ENCODE peak calls at places on chromosomes 5 and 9, in ten cellular contexts. W, P, J, G, Q, V, H, M, N and D are unnamed samples.

GRCh38 chr9:125600194-125600593 is 106.8 kb downstream of the MAPKAP1 start:
- DNase-seq in W (no peak), P (no peak), J (peak), G (no peak), Q (peak), V (no peak), H (no peak), M (no peak), N (no peak), D (no peak)

GRCh38 chr9:127734747-127735529 is at the start of gene TOR2A:
- DNase-seq in W (peak), P (peak), J (peak), G (peak), Q (peak), V (peak), H (peak), M (peak), N (peak), D (peak)

GRCh38 chr9:122346478-122347347 is 24.1 kb upstream of the PTGS1 start:
- DNase-seq in W (no peak), P (no peak), J (peak), G (peak), Q (peak), V (no peak), H (no peak), M (no peak), N (peak), D (peak)

GRCh38 chr5:173659423-173659822 is 43.0 kb upstream of the BOD1 start:
- DNase-seq in W (no peak), P (no peak), J (no peak), G (no peak), Q (no peak), V (no peak), H (no peak), M (no peak), N (no peak), D (no peak)

GRCh38 chr5:52579391-52579790 is 208.3 kb upstream of the ITGA1 start:
- DNase-seq in W (no peak), P (no peak), J (no peak), G (no peak), Q (no peak), V (no peak), H (no peak), M (no peak), N (no peak), D (no peak)

GRCh38 chr5:74205745-74206570 is 434.6 kb downstream of the ENC1 start:
- DNase-seq in W (no peak), P (no peak), J (no peak), G (no peak), Q (no peak), V (no peak), H (no peak), M (no peak), N (no peak), D (no peak)

GRCh38 chr9:69122086-69122390 is 52.0 kb upstream of the TJP2 start:
- DNase-seq in W (peak), P (peak), J (peak), G (peak), Q (peak), V (no peak), H (peak), M (peak), N (peak), D (peak)

GRCh38 chr5:170860415-170860814 is 1.4 kb upstream of the RANBP17 start:
- DNase-seq in W (no peak), P (no peak), J (no peak), G (no peak), Q (no peak), V (no peak), H (no peak), M (no peak), N (no peak), D (no peak)

GRCh38 chr5:101897914-101898313 is 398.2 kb downstream of the SLCO4C1 start:
- DNase-seq in W (no peak), P (peak), J (no peak), G (no peak), Q (no peak), V (no peak), H (peak), M (no peak), N (no peak), D (peak)

GRCh38 chr5:149878371-149878770 is 66.2 kb downstream of the PDE6A start:
- DNase-seq in W (no peak), P (no peak), J (no peak), G (no peak), Q (peak), V (no peak), H (peak), M (no peak), N (no peak), D (no peak)

GRCh38 chr5:132476853-132477729 is 13.5 kb downstream of the IRF1 start:
- DNase-seq in W (no peak), P (no peak), J (no peak), G (no peak), Q (no peak), V (no peak), H (no peak), M (no peak), N (peak), D (no peak)

GRCh38 chr5:150103678-150104549 is 17.6 kb upstream of the CSF1R start:
- DNase-seq in W (no peak), P (no peak), J (no peak), G (no peak), Q (no peak), V (no peak), H (no peak), M (no peak), N (no peak), D (no peak)

GRCh38 chr5:73654171-73654811 is 28.3 kb downstream of the ARHGEF28 start:
- DNase-seq in W (peak), P (peak), J (no peak), G (no peak), Q (no peak), V (no peak), H (peak), M (no peak), N (no peak), D (no peak)

GRCh38 chr5:63959177-63959982 is 2.9 kb downstream of the HTR1A start:
- DNase-seq in W (no peak), P (no peak), J (no peak), G (peak), Q (no peak), V (no peak), H (peak), M (no peak), N (peak), D (peak)

GRCh38 chr5:150270546-150271295 is 18.9 kb downstream of the CAMK2A start:
- DNase-seq in W (no peak), P (no peak), J (no peak), G (no peak), Q (no peak), V (no peak), H (no peak), M (no peak), N (no peak), D (no peak)

GRCh38 chr5:103037673-103038455 is 82.1 kb downstream of the GIN1 start:
- DNase-seq in W (peak), P (no peak), J (no peak), G (no peak), Q (no peak), V (no peak), H (no peak), M (no peak), N (no peak), D (no peak)

GRCh38 chr5:127863610-127864395 is 160.6 kb downstream of the CCDC192 start:
- DNase-seq in W (no peak), P (no peak), J (no peak), G (no peak), Q (no peak), V (no peak), H (no peak), M (no peak), N (no peak), D (no peak)

GRCh38 chr5:119527346-119527745 is 75.0 kb downstream of the HSD17B4 start:
- DNase-seq in W (peak), P (no peak), J (no peak), G (no peak), Q (no peak), V (no peak), H (no peak), M (no peak), N (no peak), D (no peak)

GRCh38 chr5:139273322-139273571 is 20.3 kb upstream of the MATR3 start:
- DNase-seq in W (no peak), P (no peak), J (no peak), G (no peak), Q (no peak), V (no peak), H (peak), M (no peak), N (no peak), D (peak)

GRCh38 chr5:65815156-65815555 is 93.2 kb downstream of the NLN start:
- DNase-seq in W (no peak), P (no peak), J (no peak), G (no peak), Q (no peak), V (no peak), H (no peak), M (no peak), N (no peak), D (no peak)

DNA sequence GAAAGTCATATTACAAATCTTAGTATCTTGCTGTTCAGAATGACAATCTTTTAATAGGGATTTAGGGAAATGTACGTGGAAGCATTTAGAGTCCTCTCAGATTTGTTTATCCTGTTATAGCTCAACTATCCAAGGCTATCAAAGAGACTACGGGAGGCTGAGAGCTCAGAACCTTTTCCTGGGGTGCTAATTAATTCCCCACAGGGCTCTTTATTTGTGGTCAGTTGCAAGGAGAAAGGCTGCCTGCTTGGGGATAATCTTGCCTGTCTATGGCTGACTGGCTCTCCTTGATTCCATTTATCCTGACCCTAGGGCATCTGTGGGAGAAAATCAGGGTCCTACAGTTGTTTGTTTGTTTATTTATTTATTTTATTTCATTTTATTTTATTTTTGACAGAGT is 28.0 kb upstream of the RPS23 start:
- DNase-seq in W (no peak), P (no peak), J (no peak), G (no peak), Q (no peak), V (no peak), H (no peak), M (no peak), N (no peak), D (no peak)
- TF ChIP-seq CTCF in W (no peak), P (no peak), J (no peak), G (no peak), Q (no peak), V (no peak), H (no peak), M (no peak), N (no peak), D (no peak)

GRCh38 chr9:131641618-131642495 is 96.5 kb downstream of the PRRT1B start:
- DNase-seq in W (peak), P (no peak), J (peak), G (no peak), Q (peak), V (peak), H (peak), M (no peak), N (no peak), D (no peak)
- TF ChIP-seq CTCF in W (no peak), P (no peak), J (no peak), G (no peak), Q (no peak), V (peak), H (no peak), M (no peak), N (no peak), D (no peak)

GRCh38 chr9:124199474-124199873 is 58.3 kb upstream of the NEK6 start:
- DNase-seq in W (no peak), P (no peak), J (no peak), G (no peak), Q (no peak), V (no peak), H (no peak), M (no peak), N (no peak), D (no peak)

GRCh38 chr9:124205686-124206352 is 51.9 kb upstream of the NEK6 start:
- DNase-seq in W (no peak), P (no peak), J (no peak), G (no peak), Q (no peak), V (no peak), H (no peak), M (no peak), N (no peak), D (no peak)

GRCh38 chr9:124198948-124199347 is 58.8 kb upstream of the NEK6 start:
- DNase-seq in W (no peak), P (no peak), J (no peak), G (no peak), Q (no peak), V (no peak), H (no peak), M (peak), N (no peak), D (no peak)

GRCh38 chr9:124203818-124204217 is 53.9 kb upstream of the NEK6 start:
- DNase-seq in W (no peak), P (no peak), J (no peak), G (no peak), Q (no peak), V (no peak), H (no peak), M (no peak), N (no peak), D (no peak)

DNA sequence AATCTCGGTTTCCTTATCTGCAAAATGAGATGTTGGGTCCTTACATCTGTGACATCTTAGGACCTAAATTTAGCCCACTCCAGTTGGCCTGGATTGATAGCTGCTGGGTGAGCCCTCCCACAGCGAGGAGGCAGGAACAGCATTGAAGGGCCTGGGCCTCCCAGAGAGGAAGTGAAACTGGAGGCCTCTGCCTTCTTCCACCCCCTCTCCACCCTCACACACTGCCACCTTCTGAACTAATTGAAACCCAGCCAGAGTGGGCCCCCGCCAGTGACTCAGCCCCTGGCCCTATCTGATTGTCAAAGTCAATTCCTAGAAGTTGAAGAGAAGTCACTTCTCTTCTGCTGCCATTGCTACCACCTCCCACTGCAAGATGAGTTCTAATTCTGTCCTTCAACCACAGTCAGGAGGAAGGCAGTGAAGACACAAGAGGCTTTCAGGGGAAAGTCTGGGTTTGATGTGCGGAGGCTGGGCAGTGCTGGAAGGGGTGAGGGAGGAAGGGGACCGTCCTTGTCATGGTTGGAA is 55.2 kb upstream of the NEK6 start:
- DNase-seq in W (peak), P (peak), J (no peak), G (no peak), Q (no peak), V (no peak), H (no peak), M (no peak), N (peak), D (no peak)
- TF ChIP-seq CTCF in W (no peak), P (peak), J (no peak), G (no peak), Q (no peak), V (no peak), H (no peak), M (no peak), N (no peak), D (no peak)

DNA sequence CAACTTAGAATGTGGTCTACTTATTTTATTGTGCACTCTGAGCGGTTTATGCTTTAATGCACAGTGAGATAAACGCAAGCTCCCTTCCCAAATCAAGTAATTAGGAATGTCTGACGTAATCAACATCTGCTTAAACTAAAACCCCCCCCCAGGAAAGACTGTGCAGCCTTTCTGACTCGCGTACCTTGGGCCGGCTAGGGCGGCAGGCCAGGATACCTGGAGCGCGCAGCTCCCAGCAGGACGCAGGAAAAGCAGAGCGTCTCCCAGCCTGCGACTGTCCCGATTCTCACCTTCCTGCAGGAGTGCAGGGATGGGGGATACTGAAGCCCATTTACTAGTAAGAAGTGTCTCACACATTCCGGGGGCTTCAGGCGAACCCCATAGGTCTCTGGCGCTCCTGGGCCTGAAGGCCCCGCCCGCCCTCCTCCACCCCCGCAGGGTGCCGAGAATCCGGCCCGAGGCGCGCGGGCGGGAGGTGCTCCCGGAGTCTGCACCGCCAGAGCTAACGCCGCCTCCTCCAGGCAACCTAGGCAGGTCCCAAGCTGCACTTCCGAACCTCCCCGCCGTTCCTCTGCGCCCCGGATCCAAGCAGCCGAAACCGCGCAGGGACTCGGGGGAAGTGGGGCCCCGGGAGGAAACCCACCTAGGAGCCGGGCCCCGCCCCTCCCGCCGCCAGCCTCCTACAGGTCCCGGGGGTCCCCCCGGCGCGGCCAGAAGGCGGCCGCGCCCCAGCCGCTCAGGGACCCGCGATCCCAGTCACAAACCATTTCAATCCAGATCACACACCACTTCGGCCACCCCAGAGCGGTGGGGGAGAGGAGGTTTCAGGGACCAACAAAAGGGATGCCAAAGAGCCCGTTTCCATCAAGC is 1.4 kb downstream of the ROR2 start:
- DNase-seq in W (no peak), P (no peak), J (peak), G (peak), Q (peak), V (no peak), H (peak), M (no peak), N (peak), D (peak)
- TF ChIP-seq CTCF in W (no peak), P (no peak), J (peak), G (peak), Q (peak), V (peak), H (no peak), M (no peak), N (no peak), D (peak)

GRCh38 chr5:108653201-108653600 is 94.5 kb upstream of the FER start:
- DNase-seq in W (no peak), P (no peak), J (no peak), G (no peak), Q (no peak), V (no peak), H (no peak), M (no peak), N (no peak), D (no peak)

GRCh38 chr5:108659531-108659930 is 88.2 kb upstream of the FER start:
- DNase-seq in W (no peak), P (no peak), J (no peak), G (no peak), Q (no peak), V (no peak), H (no peak), M (no peak), N (no peak), D (no peak)

GRCh38 chr5:108650997-108651396 is 96.7 kb upstream of the FER start:
- DNase-seq in W (peak), P (no peak), J (no peak), G (no peak), Q (no peak), V (peak), H (no peak), M (no peak), N (no peak), D (no peak)

GRCh38 chr5:108654042-108654441 is 93.7 kb upstream of the FER start:
- DNase-seq in W (no peak), P (no peak), J (no peak), G (no peak), Q (no peak), V (no peak), H (no peak), M (no peak), N (no peak), D (no peak)

DNA sequence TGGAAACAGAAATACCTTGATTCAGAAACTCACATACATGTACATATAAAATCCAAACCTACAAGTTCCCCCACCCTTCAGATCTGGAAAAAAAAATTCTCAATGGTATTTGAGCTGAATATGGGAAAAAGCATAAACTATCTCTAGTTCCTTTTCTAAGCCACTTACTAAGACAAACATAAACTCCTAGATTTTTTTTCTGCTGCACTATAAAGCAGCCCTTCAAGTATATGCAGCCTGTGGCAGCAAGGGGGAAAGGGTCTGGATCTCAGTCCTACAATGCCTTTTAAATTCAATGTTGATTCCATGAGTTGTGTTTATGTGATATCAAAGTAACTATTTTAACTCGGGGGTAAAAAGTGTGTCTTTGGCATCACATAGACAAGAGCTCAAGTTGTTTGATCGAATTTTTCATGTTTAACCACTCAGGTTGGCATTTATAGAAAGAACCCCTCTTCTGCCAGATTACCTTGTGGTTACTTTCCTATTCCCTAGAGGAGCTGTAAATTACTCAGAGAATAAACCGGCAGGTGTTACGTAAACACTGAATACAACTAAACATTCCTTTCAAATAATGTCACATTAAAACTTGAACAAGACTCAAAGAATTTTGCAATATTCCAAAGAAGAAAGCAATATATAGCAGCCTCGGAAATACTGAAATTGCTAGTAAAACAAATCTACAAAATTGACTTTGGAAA is 91.8 kb upstream of the FER start:
- DNase-seq in W (no peak), P (no peak), J (no peak), G (no peak), Q (no peak), V (peak), H (peak), M (no peak), N (no peak), D (no peak)
- TF ChIP-seq CTCF in W (no peak), P (no peak), J (no peak), G (no peak), Q (no peak), V (no peak), H (no peak), M (no peak), N (no peak), D (no peak)

GRCh38 chr9:137614631-137615386 is 4.0 kb upstream of the EHMT1 start:
- DNase-seq in W (no peak), P (no peak), J (no peak), G (no peak), Q (no peak), V (no peak), H (no peak), M (no peak), N (no peak), D (no peak)
- TF ChIP-seq CTCF in W (no peak), P (no peak), J (no peak), G (peak), Q (no peak), V (no peak), H (no peak), M (no peak), N (no peak), D (no peak)

GRCh38 chr5:178371362-178372090 is 138.9 kb upstream of the PHYKPL start:
- DNase-seq in W (no peak), P (no peak), J (no peak), G (no peak), Q (no peak), V (no peak), H (no peak), M (no peak), N (no peak), D (no peak)

GRCh38 chr5:178370102-178370501 is 137.5 kb upstream of the PHYKPL start:
- DNase-seq in W (no peak), P (no peak), J (no peak), G (no peak), Q (no peak), V (no peak), H (no peak), M (no peak), N (no peak), D (no peak)

GRCh38 chr5:178367351-178368120 is 134.9 kb upstream of the PHYKPL start:
- DNase-seq in W (no peak), P (no peak), J (no peak), G (no peak), Q (no peak), V (no peak), H (no peak), M (no peak), N (no peak), D (peak)

GRCh38 chr5:178368278-178368677 is 135.7 kb upstream of the PHYKPL start:
- DNase-seq in W (no peak), P (no peak), J (no peak), G (no peak), Q (no peak), V (no peak), H (no peak), M (no peak), N (peak), D (no peak)

GRCh38 chr5:178368716-178369300 is 136.2 kb upstream of the PHYKPL start:
- DNase-seq in W (no peak), P (no peak), J (no peak), G (no peak), Q (no peak), V (no peak), H (no peak), M (no peak), N (no peak), D (no peak)
- TF ChIP-seq CTCF in W (no peak), P (no peak), J (no peak), G (no peak), Q (no peak), V (no peak), H (no peak), M (no peak), N (no peak), D (no peak)